ENCODE peak calls at places on chromosomes 12 and 14, in ten cellular contexts. One of them, this sample, is unnamed.

GRCh38 chr14:50257728-50258127 is 26.4 kb upstream of the SOS2 start:
- DNase-seq in fibroblast of mammary gland: no peak
- DNase-seq in dorsolateral prefrontal cortex: no peak
- DNase-seq in CD8-positive, alpha-beta T cell: no peak
- DNase-seq in uterus: no peak
- DNase-seq in foreskin keratinocyte: no peak
- DNase-seq in A549: no peak
- DNase-seq in gastrocnemius medialis: no peak
- DNase-seq in GM06990: no peak
- DNase-seq in GM23338: no peak
- DNase-seq in this sample: no peak

GRCh38 chr14:20836668-20837338 is 34.2 kb upstream of the RNASE1 start:
- DNase-seq in fibroblast of mammary gland: peak
- DNase-seq in dorsolateral prefrontal cortex: no peak
- DNase-seq in CD8-positive, alpha-beta T cell: no peak
- DNase-seq in uterus: no peak
- DNase-seq in foreskin keratinocyte: no peak
- DNase-seq in A549: peak
- DNase-seq in gastrocnemius medialis: no peak
- DNase-seq in GM06990: no peak
- DNase-seq in GM23338: peak
- DNase-seq in this sample: no peak

GRCh38 chr12:84638811-84639368 is 273.7 kb downstream of the SLC6A15 start:
- DNase-seq in fibroblast of mammary gland: peak
- DNase-seq in dorsolateral prefrontal cortex: no peak
- DNase-seq in CD8-positive, alpha-beta T cell: no peak
- DNase-seq in uterus: no peak
- DNase-seq in foreskin keratinocyte: peak
- DNase-seq in A549: no peak
- DNase-seq in gastrocnemius medialis: no peak
- DNase-seq in GM06990: no peak
- DNase-seq in GM23338: no peak
- DNase-seq in this sample: no peak

GRCh38 chr12:96774501-96775256 is 132.4 kb upstream of the NEDD1 start:
- DNase-seq in fibroblast of mammary gland: no peak
- DNase-seq in dorsolateral prefrontal cortex: no peak
- DNase-seq in CD8-positive, alpha-beta T cell: no peak
- DNase-seq in uterus: no peak
- DNase-seq in foreskin keratinocyte: no peak
- DNase-seq in A549: peak
- DNase-seq in gastrocnemius medialis: no peak
- DNase-seq in GM06990: no peak
- DNase-seq in GM23338: no peak
- DNase-seq in this sample: no peak

GRCh38 chr12:67742461-67742860 is 93.9 kb downstream of the DYRK2 start:
- DNase-seq in fibroblast of mammary gland: no peak
- DNase-seq in dorsolateral prefrontal cortex: no peak
- DNase-seq in CD8-positive, alpha-beta T cell: no peak
- DNase-seq in uterus: no peak
- DNase-seq in foreskin keratinocyte: no peak
- DNase-seq in A549: no peak
- DNase-seq in gastrocnemius medialis: no peak
- DNase-seq in GM06990: no peak
- DNase-seq in GM23338: peak
- DNase-seq in this sample: no peak

GRCh38 chr14:21074398-21075272 is 4.5 kb downstream of the ARHGEF40 start:
- DNase-seq in fibroblast of mammary gland: no peak
- DNase-seq in dorsolateral prefrontal cortex: no peak
- DNase-seq in CD8-positive, alpha-beta T cell: no peak
- DNase-seq in uterus: no peak
- DNase-seq in foreskin keratinocyte: no peak
- DNase-seq in A549: no peak
- DNase-seq in gastrocnemius medialis: no peak
- DNase-seq in GM06990: no peak
- DNase-seq in GM23338: no peak
- DNase-seq in this sample: no peak

GRCh38 chr12:51591020-51591901 is at the start of gene SCN8A:
- DNase-seq in fibroblast of mammary gland: peak
- DNase-seq in dorsolateral prefrontal cortex: peak
- DNase-seq in CD8-positive, alpha-beta T cell: peak
- DNase-seq in uterus: peak
- DNase-seq in foreskin keratinocyte: no peak
- DNase-seq in A549: peak
- DNase-seq in gastrocnemius medialis: no peak
- DNase-seq in GM06990: peak
- DNase-seq in GM23338: peak
- DNase-seq in this sample: peak

GRCh38 chr14:23629831-23630396 is 6.2 kb upstream of the DHRS2 start:
- DNase-seq in fibroblast of mammary gland: no peak
- DNase-seq in dorsolateral prefrontal cortex: no peak
- DNase-seq in CD8-positive, alpha-beta T cell: no peak
- DNase-seq in uterus: no peak
- DNase-seq in foreskin keratinocyte: peak
- DNase-seq in A549: no peak
- DNase-seq in gastrocnemius medialis: no peak
- DNase-seq in GM06990: no peak
- DNase-seq in GM23338: no peak
- DNase-seq in this sample: no peak

GRCh38 chr12:122127839-122128238 is 46.2 kb downstream of the IL31 start:
- DNase-seq in fibroblast of mammary gland: no peak
- DNase-seq in dorsolateral prefrontal cortex: no peak
- DNase-seq in CD8-positive, alpha-beta T cell: no peak
- DNase-seq in uterus: no peak
- DNase-seq in foreskin keratinocyte: no peak
- DNase-seq in A549: no peak
- DNase-seq in gastrocnemius medialis: no peak
- DNase-seq in GM06990: no peak
- DNase-seq in GM23338: no peak
- DNase-seq in this sample: no peak

GRCh38 chr12:129984097-129984496 is 80.3 kb upstream of the TMEM132D start:
- DNase-seq in fibroblast of mammary gland: no peak
- DNase-seq in dorsolateral prefrontal cortex: no peak
- DNase-seq in CD8-positive, alpha-beta T cell: no peak
- DNase-seq in uterus: no peak
- DNase-seq in foreskin keratinocyte: no peak
- DNase-seq in A549: no peak
- DNase-seq in gastrocnemius medialis: no peak
- DNase-seq in GM06990: no peak
- DNase-seq in GM23338: peak
- DNase-seq in this sample: no peak

GRCh38 chr14:101193845-101194355 is 290.4 kb upstream of the RTL1 start:
- DNase-seq in fibroblast of mammary gland: no peak
- DNase-seq in dorsolateral prefrontal cortex: no peak
- DNase-seq in CD8-positive, alpha-beta T cell: no peak
- DNase-seq in uterus: peak
- DNase-seq in foreskin keratinocyte: no peak
- DNase-seq in A549: no peak
- DNase-seq in gastrocnemius medialis: no peak
- DNase-seq in GM06990: no peak
- DNase-seq in GM23338: no peak
- DNase-seq in this sample: no peak

GRCh38 chr12:89353188-89353822 is 1.0 kb upstream of the DUSP6 start:
- DNase-seq in fibroblast of mammary gland: peak
- DNase-seq in dorsolateral prefrontal cortex: peak
- DNase-seq in CD8-positive, alpha-beta T cell: peak
- DNase-seq in uterus: peak
- DNase-seq in foreskin keratinocyte: peak
- DNase-seq in A549: peak
- DNase-seq in gastrocnemius medialis: peak
- DNase-seq in GM06990: peak
- DNase-seq in GM23338: peak
- DNase-seq in this sample: peak
- TF ChIP-seq CTCF in fibroblast of mammary gland: no peak
- TF ChIP-seq CTCF in dorsolateral prefrontal cortex: no peak
- TF ChIP-seq CTCF in CD8-positive, alpha-beta T cell: no peak
- TF ChIP-seq CTCF in uterus: no peak
- TF ChIP-seq CTCF in foreskin keratinocyte: no peak
- TF ChIP-seq CTCF in A549: no peak
- TF ChIP-seq CTCF in gastrocnemius medialis: no peak
- TF ChIP-seq CTCF in GM06990: no peak
- TF ChIP-seq CTCF in GM23338: no peak
- TF ChIP-seq CTCF in this sample: no peak

GRCh38 chr14:54117924-54118323 is 161.3 kb upstream of the BMP4 start:
- DNase-seq in fibroblast of mammary gland: no peak
- DNase-seq in dorsolateral prefrontal cortex: no peak
- DNase-seq in CD8-positive, alpha-beta T cell: no peak
- DNase-seq in uterus: no peak
- DNase-seq in foreskin keratinocyte: no peak
- DNase-seq in A549: no peak
- DNase-seq in gastrocnemius medialis: no peak
- DNase-seq in GM06990: no peak
- DNase-seq in GM23338: no peak
- DNase-seq in this sample: no peak

GRCh38 chr14:54125109-54125508 is 168.5 kb upstream of the BMP4 start:
- DNase-seq in fibroblast of mammary gland: no peak
- DNase-seq in dorsolateral prefrontal cortex: no peak
- DNase-seq in CD8-positive, alpha-beta T cell: no peak
- DNase-seq in uterus: no peak
- DNase-seq in foreskin keratinocyte: no peak
- DNase-seq in A549: no peak
- DNase-seq in gastrocnemius medialis: no peak
- DNase-seq in GM06990: no peak
- DNase-seq in GM23338: no peak
- DNase-seq in this sample: no peak

GRCh38 chr14:54123836-54124235 is 167.2 kb upstream of the BMP4 start:
- DNase-seq in fibroblast of mammary gland: no peak
- DNase-seq in dorsolateral prefrontal cortex: no peak
- DNase-seq in CD8-positive, alpha-beta T cell: no peak
- DNase-seq in uterus: no peak
- DNase-seq in foreskin keratinocyte: no peak
- DNase-seq in A549: no peak
- DNase-seq in gastrocnemius medialis: no peak
- DNase-seq in GM06990: no peak
- DNase-seq in GM23338: no peak
- DNase-seq in this sample: no peak

GRCh38 chr14:54120260-54120659 is 163.6 kb upstream of the BMP4 start:
- DNase-seq in fibroblast of mammary gland: no peak
- DNase-seq in dorsolateral prefrontal cortex: no peak
- DNase-seq in CD8-positive, alpha-beta T cell: no peak
- DNase-seq in uterus: no peak
- DNase-seq in foreskin keratinocyte: no peak
- DNase-seq in A549: no peak
- DNase-seq in gastrocnemius medialis: no peak
- DNase-seq in GM06990: no peak
- DNase-seq in GM23338: no peak
- DNase-seq in this sample: no peak

DNA sequence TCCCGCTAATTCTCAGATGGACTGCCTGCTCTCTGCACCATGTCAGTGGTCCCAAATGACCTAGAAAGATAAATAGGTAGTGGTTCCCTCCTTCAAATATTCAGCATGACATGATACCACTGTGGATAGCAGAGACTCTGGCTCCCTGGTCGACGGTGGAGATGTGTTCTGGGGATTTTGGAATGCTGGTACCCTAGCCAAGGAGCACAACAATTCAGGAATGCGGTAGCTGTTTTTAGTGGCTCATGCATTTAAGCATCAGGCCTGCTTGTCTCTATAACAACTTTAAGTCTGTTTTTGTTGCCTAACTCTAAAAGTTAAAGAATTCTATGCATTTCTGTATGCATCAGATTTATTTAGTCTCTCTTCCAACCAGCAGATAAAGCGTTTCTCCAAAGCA is 164.8 kb upstream of the BMP4 start:
- DNase-seq in fibroblast of mammary gland: no peak
- DNase-seq in dorsolateral prefrontal cortex: no peak
- DNase-seq in CD8-positive, alpha-beta T cell: no peak
- DNase-seq in uterus: no peak
- DNase-seq in foreskin keratinocyte: no peak
- DNase-seq in A549: no peak
- DNase-seq in gastrocnemius medialis: no peak
- DNase-seq in GM06990: no peak
- DNase-seq in GM23338: peak
- DNase-seq in this sample: no peak
- TF ChIP-seq CTCF in fibroblast of mammary gland: no peak
- TF ChIP-seq CTCF in dorsolateral prefrontal cortex: no peak
- TF ChIP-seq CTCF in CD8-positive, alpha-beta T cell: no peak
- TF ChIP-seq CTCF in uterus: no peak
- TF ChIP-seq CTCF in foreskin keratinocyte: no peak
- TF ChIP-seq CTCF in A549: no peak
- TF ChIP-seq CTCF in gastrocnemius medialis: no peak
- TF ChIP-seq CTCF in GM06990: no peak
- TF ChIP-seq CTCF in GM23338: no peak
- TF ChIP-seq CTCF in this sample: no peak

GRCh38 chr14:22314183-22314820 is 274.7 kb downstream of the DAD1 start:
- DNase-seq in fibroblast of mammary gland: peak
- DNase-seq in dorsolateral prefrontal cortex: no peak
- DNase-seq in CD8-positive, alpha-beta T cell: peak
- DNase-seq in uterus: peak
- DNase-seq in foreskin keratinocyte: no peak
- DNase-seq in A549: peak
- DNase-seq in gastrocnemius medialis: no peak
- DNase-seq in GM06990: no peak
- DNase-seq in GM23338: peak
- DNase-seq in this sample: peak
- TF ChIP-seq CTCF in fibroblast of mammary gland: peak
- TF ChIP-seq CTCF in dorsolateral prefrontal cortex: peak
- TF ChIP-seq CTCF in CD8-positive, alpha-beta T cell: no peak
- TF ChIP-seq CTCF in uterus: peak
- TF ChIP-seq CTCF in foreskin keratinocyte: peak
- TF ChIP-seq CTCF in A549: peak
- TF ChIP-seq CTCF in gastrocnemius medialis: peak
- TF ChIP-seq CTCF in GM06990: peak
- TF ChIP-seq CTCF in GM23338: peak
- TF ChIP-seq CTCF in this sample: peak

GRCh38 chr14:75579882-75580281 is 1.5 kb downstream of the FLVCR2 start:
- DNase-seq in fibroblast of mammary gland: no peak
- DNase-seq in dorsolateral prefrontal cortex: no peak
- DNase-seq in CD8-positive, alpha-beta T cell: no peak
- DNase-seq in uterus: no peak
- DNase-seq in foreskin keratinocyte: no peak
- DNase-seq in A549: no peak
- DNase-seq in gastrocnemius medialis: peak
- DNase-seq in GM06990: no peak
- DNase-seq in GM23338: no peak
- DNase-seq in this sample: no peak

GRCh38 chr14:75577090-75577489 is 1.3 kb upstream of the FLVCR2 start:
- DNase-seq in fibroblast of mammary gland: no peak
- DNase-seq in dorsolateral prefrontal cortex: no peak
- DNase-seq in CD8-positive, alpha-beta T cell: no peak
- DNase-seq in uterus: no peak
- DNase-seq in foreskin keratinocyte: no peak
- DNase-seq in A549: no peak
- DNase-seq in gastrocnemius medialis: no peak
- DNase-seq in GM06990: peak
- DNase-seq in GM23338: no peak
- DNase-seq in this sample: no peak

GRCh38 chr14:75577724-75578098 is 709 bp upstream of the FLVCR2 start:
- DNase-seq in fibroblast of mammary gland: peak
- DNase-seq in dorsolateral prefrontal cortex: peak
- DNase-seq in CD8-positive, alpha-beta T cell: peak
- DNase-seq in uterus: peak
- DNase-seq in foreskin keratinocyte: peak
- DNase-seq in A549: peak
- DNase-seq in gastrocnemius medialis: peak
- DNase-seq in GM06990: peak
- DNase-seq in GM23338: peak
- DNase-seq in this sample: peak

GRCh38 chr14:75578099-75578785 is at the start of gene FLVCR2:
- DNase-seq in fibroblast of mammary gland: peak
- DNase-seq in dorsolateral prefrontal cortex: peak
- DNase-seq in CD8-positive, alpha-beta T cell: peak
- DNase-seq in uterus: peak
- DNase-seq in foreskin keratinocyte: no peak
- DNase-seq in A549: peak
- DNase-seq in gastrocnemius medialis: peak
- DNase-seq in GM06990: peak
- DNase-seq in GM23338: peak
- DNase-seq in this sample: peak

GRCh38 chr14:75578786-75579781 is 664 bp downstream of the FLVCR2 start:
- DNase-seq in fibroblast of mammary gland: peak
- DNase-seq in dorsolateral prefrontal cortex: peak
- DNase-seq in CD8-positive, alpha-beta T cell: no peak
- DNase-seq in uterus: no peak
- DNase-seq in foreskin keratinocyte: no peak
- DNase-seq in A549: peak
- DNase-seq in gastrocnemius medialis: peak
- DNase-seq in GM06990: no peak
- DNase-seq in GM23338: no peak
- DNase-seq in this sample: no peak
- TF ChIP-seq CTCF in fibroblast of mammary gland: peak
- TF ChIP-seq CTCF in dorsolateral prefrontal cortex: no peak
- TF ChIP-seq CTCF in CD8-positive, alpha-beta T cell: no peak
- TF ChIP-seq CTCF in uterus: no peak
- TF ChIP-seq CTCF in foreskin keratinocyte: peak
- TF ChIP-seq CTCF in A549: peak
- TF ChIP-seq CTCF in gastrocnemius medialis: peak
- TF ChIP-seq CTCF in GM06990: no peak
- TF ChIP-seq CTCF in GM23338: peak
- TF ChIP-seq CTCF in this sample: no peak

This sample was measured in GM10248.